ENCODE peak calls at places on chromosomes 7 and 10, in six cellular contexts. S is PC-9, J is psoas muscle, M is A549, H is neural progenitor cell, T is tibial artery. V is an unnamed sample.

GRCh38 chr10:88073676-88074075 is 210.3 kb downstream of the PTEN start:
- DNase-seq in M (no peak), J (no peak), T (no peak), S (no peak), H (no peak), V (no peak)

GRCh38 chr7:158282461-158283001 is 305.1 kb downstream of the PTPRN2 start:
- DNase-seq in S (no peak), T (peak; percentile 18), J (no peak), M (no peak), H (no peak), V (peak; percentile 33)

GRCh38 chr10:99369126-99369525 is 40.0 kb downstream of the CNNM1 start:
- DNase-seq in S (no peak), T (no peak), M (no peak), J (no peak), H (no peak), V (no peak)

GRCh38 chr10:27526242-27526641 is 22.1 kb downstream of the RAB18 start:
- DNase-seq in S (no peak), M (no peak), H (no peak), T (no peak), J (no peak), V (no peak)

GRCh38 chr10:122476034-122476695 is 14.8 kb downstream of the HTRA1 start:
- DNase-seq in S (no peak), T (no peak), J (no peak), H (no peak), M (no peak), V (no peak)

GRCh38 chr10:60305394-60305892 is 84.2 kb downstream of the ANK3 start:
- DNase-seq in S (no peak), M (no peak), J (no peak), H (no peak), T (no peak), V (no peak)

GRCh38 chr10:5045095-5045494 is 41.4 kb upstream of the AKR1C2 start:
- DNase-seq in T (no peak), M (no peak), H (no peak), J (no peak), S (no peak), V (no peak)

GRCh38 chr7:26863504-26864308 is 684 bp downstream of the SKAP2 start:
- DNase-seq in S (no peak), H (no peak), T (no peak), J (no peak), M (peak; percentile 51), V (no peak)

GRCh38 chr10:84026821-84027257 is 112.5 kb upstream of the GHITM start:
- DNase-seq in T (no peak), S (peak; percentile 16), M (peak; percentile 14), J (no peak), H (peak; percentile 58), V (no peak)

GRCh38 chr10:91635401-91636400 is 2.8 kb upstream of the PPP1R3C start:
- DNase-seq in J (no peak), M (peak; percentile 84), H (peak; percentile 70), T (peak; percentile 80), S (peak; percentile 36), V (peak; percentile 71)

GRCh38 chr10:110859206-110859946 is 12.4 kb upstream of the PDCD4 start:
- DNase-seq in H (no peak), S (no peak), M (no peak), J (no peak), T (no peak), V (no peak)

GRCh38 chr10:110861930-110862677 is 9.6 kb upstream of the PDCD4 start:
- DNase-seq in M (no peak), J (no peak), H (no peak), S (no peak), T (no peak), V (no peak)

GRCh38 chr10:110861476-110861875 is 10.3 kb upstream of the PDCD4 start:
- DNase-seq in H (no peak), T (no peak), S (no peak), M (no peak), J (no peak), V (no peak)

GRCh38 chr10:110859947-110860376 is 11.8 kb upstream of the PDCD4 start:
- DNase-seq in H (no peak), T (peak; percentile 47), M (no peak), J (no peak), S (no peak), V (no peak)

GRCh38 chr10:110860576-110861241 is 11.0 kb upstream of the PDCD4 start:
- DNase-seq in H (no peak), M (no peak), S (no peak), T (no peak), J (peak; percentile 47), V (no peak)
- H3K27ac ChIP-seq in H (no peak overlapping the region), M (no peak overlapping the region), S (no peak overlapping the region), T (no peak overlapping the region), J (no peak overlapping the region), V (no peak overlapping the region)

GRCh38 chr7:66747385-66748126 is 7.0 kb downstream of the RABGEF1 start:
- DNase-seq in J (no peak), S (no peak), M (no peak), H (peak; percentile 38), T (no peak), V (no peak)
- H3K4me3 ChIP-seq in J (no peak overlapping the region), S (no peak overlapping the region), M (no peak overlapping the region), H (no peak overlapping the region), T (no peak overlapping the region), V (no peak overlapping the region)

GRCh38 chr7:151691449-151691848 is 171.8 kb upstream of the RHEB start:
- DNase-seq in T (no peak), H (no peak), M (no peak), S (no peak), J (no peak), V (no peak)
- H3K4me1 ChIP-seq in T (peaks cover 9% of the 10 kb centered on the region), H (peaks cover 10% of the 10 kb centered on the region), M (peaks cover 70% of the 10 kb centered on the region), S (peaks cover 64% of the 10 kb centered on the region), J (peaks cover 34% of the 10 kb centered on the region), V (peaks cover 75% of the 10 kb centered on the region)

GRCh38 chr10:31897506-31897905 is 31.1 kb downstream of the ARHGAP12 start:
- DNase-seq in S (no peak), J (no peak), T (no peak), H (no peak), M (no peak), V (no peak)
- H3K27ac ChIP-seq in S (peak overlapping the region; percentile 11), J (no peak overlapping the region), T (peak overlapping the region; percentile 6), H (no peak overlapping the region), M (peak overlapping the region; percentile 64), V (no peak overlapping the region)

GRCh38 chr7:38179719-38180333 is 1.8 kb downstream of the STARD3NL start:
- DNase-seq in T (no peak), H (no peak), M (no peak), J (no peak), S (no peak), V (no peak)

GRCh38 chr7:38181111-38181510 is 3.1 kb downstream of the STARD3NL start:
- DNase-seq in H (no peak), M (no peak), S (no peak), J (no peak), T (no peak), V (no peak)

GRCh38 chr7:38185938-38186337 is 7.9 kb downstream of the STARD3NL start:
- DNase-seq in H (no peak), S (no peak), M (no peak), J (no peak), T (no peak), V (no peak)

GRCh38 chr7:38185395-38185920 is 7.4 kb downstream of the STARD3NL start:
- DNase-seq in S (no peak), M (no peak), T (no peak), H (peak; percentile 11), J (no peak), V (no peak)

GRCh38 chr7:38182450-38182849 is 4.4 kb downstream of the STARD3NL start:
- DNase-seq in H (no peak), J (no peak), T (no peak), M (no peak), S (no peak), V (no peak)
- H3K4me3 ChIP-seq in H (no peak overlapping the region), J (no peak overlapping the region), T (no peak overlapping the region), M (no peak overlapping the region), S (no peak overlapping the region), V (no peak overlapping the region)

DNA sequence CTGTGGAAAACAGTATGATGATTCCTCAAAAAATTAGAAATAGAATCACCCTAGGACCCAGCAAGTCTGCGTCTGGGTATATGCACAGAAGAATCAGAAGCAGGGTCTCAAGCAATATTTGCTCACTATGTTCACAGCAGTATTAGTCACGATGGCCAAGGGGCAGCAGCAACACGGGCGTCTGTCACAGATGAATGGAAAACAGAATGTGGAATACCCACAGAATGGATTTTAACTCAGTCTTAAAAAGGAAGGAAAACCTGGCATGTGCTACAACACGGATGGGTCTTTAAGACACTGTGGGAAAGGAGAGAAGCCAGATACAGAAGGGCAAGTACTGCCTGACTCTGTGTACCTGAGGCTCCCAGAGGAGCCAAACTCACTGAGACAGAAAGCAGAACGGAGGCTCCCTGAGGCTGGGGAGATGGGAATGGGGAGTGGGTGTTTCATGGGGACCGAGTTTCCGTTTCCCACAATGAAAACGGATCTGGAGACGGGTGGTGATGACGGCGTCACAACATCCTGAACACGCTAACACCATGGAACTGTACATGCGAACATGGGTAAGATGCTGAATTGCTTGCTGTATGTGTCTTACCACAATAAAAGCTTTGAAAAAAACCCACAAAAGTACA is 36.7 kb upstream of the INPP5A start:
- DNase-seq in T (no peak), M (no peak), J (no peak), H (no peak), S (no peak), V (no peak)
- H3K4me1 ChIP-seq in T (no peaks in the 10 kb centered on the region), M (peaks cover 3% of the 10 kb centered on the region), J (peaks cover 35% of the 10 kb centered on the region), H (no peaks in the 10 kb centered on the region), S (no peaks in the 10 kb centered on the region), V (no peaks in the 10 kb centered on the region)

GRCh38 chr10:95573953-95574604 is 12.9 kb upstream of the SORBS1 start:
- DNase-seq in H (no peak), S (no peak), T (no peak), J (no peak), M (no peak), V (no peak)
- H3K27ac ChIP-seq in H (no peak overlapping the region), S (no peak overlapping the region), T (no peak overlapping the region), J (peak overlapping the region; percentile 3), M (no peak overlapping the region), V (no peak overlapping the region)

GRCh38 chr10:73493781-73494180 is 2.0 kb downstream of the PPP3CB start:
- DNase-seq in S (no peak), J (no peak), M (no peak), H (no peak), T (no peak), V (no peak)

GRCh38 chr10:73494877-73495225 is 973 bp downstream of the PPP3CB start:
- DNase-seq in S (no peak), H (no peak), J (no peak), M (no peak), T (no peak), V (no peak)

GRCh38 chr10:73495226-73495883 is 469 bp downstream of the PPP3CB start:
- DNase-seq in T (peak; percentile 86), J (peak; percentile 95), S (peak; percentile 98), H (peak; percentile 82), M (peak; percentile 92), V (peak; percentile 93)

GRCh38 chr10:73495884-73496674 is at the start of gene PPP3CB:
- DNase-seq in T (peak; percentile 92), H (peak; percentile 96), M (peak; percentile 96), S (no peak), J (peak; percentile 94), V (peak; percentile 93)

DNA sequence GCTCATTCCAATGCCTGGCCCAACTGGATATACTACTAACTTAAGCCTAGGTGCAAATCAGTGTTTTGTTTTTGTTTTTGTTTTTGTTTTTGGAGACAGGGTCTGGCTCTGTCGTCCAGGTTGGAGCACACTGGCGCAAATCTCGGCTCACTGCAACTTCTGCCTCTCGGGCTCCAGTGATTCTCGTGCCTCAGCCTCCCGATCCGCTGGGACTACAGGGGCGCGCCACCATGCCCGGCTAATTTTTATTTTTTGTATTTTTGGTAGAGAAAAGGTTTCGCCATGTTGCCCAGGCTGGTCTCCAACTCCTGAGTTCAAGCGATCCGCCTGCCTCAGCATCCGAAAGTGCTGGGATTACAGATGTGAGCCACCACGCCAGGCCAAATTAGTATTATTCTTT is 1.6 kb downstream of the PPP3CB start:
- DNase-seq in T (no peak), S (no peak), J (no peak), M (no peak), H (no peak), V (no peak)
- H3K4me3 ChIP-seq in T (peak overlapping the region; percentile 68), S (peak overlapping the region; percentile 64), J (peak overlapping the region; percentile 90), M (peak overlapping the region; percentile 77), H (peak overlapping the region; percentile 94), V (no peak overlapping the region)